ENCODE peak calls at places on chromosomes 12 and 14, in eight cellular contexts. S is NCI-H748 treated with DMSO at 0.1 percent for 48 hours; N is A549; F is retina; A is CD8-positive, alpha-beta T cell; B is tibial artery; I is stomach; L is AG08396. G is an unnamed sample.

GRCh38 chr12:85057370-85057963 is 21.3 kb downstream of the LRRIQ1 start:
- DNase-seq in S (peak), N (peak), F (no peak), A (no peak), B (peak), I (no peak), L (peak), G (no peak)

GRCh38 chr14:90368946-90369721 is 27.7 kb upstream of the CALM1 start:
- DNase-seq in S (peak), N (peak), F (no peak), A (no peak), B (no peak), I (no peak), L (no peak), G (peak)

GRCh38 chr12:132904718-132905328 is 17.4 kb upstream of the CHFR start:
- DNase-seq in S (no peak), N (no peak), F (peak), A (peak), B (peak), I (peak), L (peak), G (peak)

GRCh38 chr12:54970741-54971140 is 13.8 kb downstream of the TESPA1 start:
- DNase-seq in S (no peak), N (no peak), F (no peak), A (no peak), B (no peak), I (no peak), L (no peak), G (no peak)

GRCh38 chr14:96271421-96271762 is 15.4 kb downstream of the BDKRB1 start:
- DNase-seq in S (no peak), N (no peak), F (no peak), A (no peak), B (no peak), I (no peak), L (no peak), G (no peak)

GRCh38 chr12:31206038-31206670 is 119.8 kb downstream of the SINHCAF start:
- DNase-seq in S (no peak), N (no peak), F (no peak), A (no peak), B (no peak), I (no peak), L (peak), G (no peak)

GRCh38 chr12:12350868-12351463 is 924 bp upstream of the MANSC1 start:
- DNase-seq in S (no peak), N (peak), F (no peak), A (no peak), B (no peak), I (no peak), L (no peak), G (no peak)

GRCh38 chr12:95646781-95647184 is 95.5 kb upstream of the USP44 start:
- DNase-seq in S (no peak), N (no peak), F (no peak), A (no peak), B (no peak), I (no peak), L (peak), G (no peak)

GRCh38 chr14:35438910-35439713 is 34.6 kb upstream of the NFKBIA start:
- DNase-seq in S (peak), N (peak), F (peak), A (no peak), B (no peak), I (no peak), L (peak), G (no peak)

GRCh38 chr14:103855734-103856095 is 8.3 kb upstream of the PPP1R13B start:
- DNase-seq in S (no peak), N (no peak), F (no peak), A (no peak), B (no peak), I (no peak), L (no peak), G (no peak)

GRCh38 chr14:96660667-96661066 is 136.5 kb upstream of the VRK1 start:
- DNase-seq in S (no peak), N (no peak), F (no peak), A (no peak), B (no peak), I (no peak), L (no peak), G (no peak)

GRCh38 chr14:51677276-51677675 is 25.6 kb downstream of the FRMD6 start:
- DNase-seq in S (no peak), N (no peak), F (no peak), A (no peak), B (no peak), I (no peak), L (no peak), G (no peak)

GRCh38 chr12:20442322-20442721 is 74.0 kb downstream of the PDE3A start:
- DNase-seq in S (no peak), N (no peak), F (no peak), A (no peak), B (no peak), I (no peak), L (no peak), G (no peak)

GRCh38 chr12:68521321-68521839 is 89.3 kb upstream of the RAP1B start:
- DNase-seq in S (no peak), N (peak), F (no peak), A (no peak), B (no peak), I (no peak), L (peak), G (no peak)

GRCh38 chr12:66176525-66176924 is 6.7 kb upstream of the TMBIM4 start:
- DNase-seq in S (no peak), N (no peak), F (no peak), A (no peak), B (no peak), I (no peak), L (no peak), G (no peak)

GRCh38 chr12:72074956-72075355 is 136.3 kb downstream of the TPH2 start:
- DNase-seq in S (no peak), N (no peak), F (no peak), A (no peak), B (no peak), I (no peak), L (no peak), G (no peak)

GRCh38 chr12:80756875-80757274 is 40.2 kb downstream of the MYF5 start:
- DNase-seq in S (no peak), N (no peak), F (no peak), A (no peak), B (no peak), I (no peak), L (no peak), G (no peak)

GRCh38 chr14:95609398-95609990 is 74.6 kb downstream of the GLRX5 start:
- DNase-seq in S (peak), N (peak), F (peak), A (no peak), B (no peak), I (peak), L (peak), G (no peak)

GRCh38 chr12:51393676-51394545 is 2.7 kb upstream of the GALNT6 start:
- DNase-seq in S (no peak), N (no peak), F (no peak), A (no peak), B (no peak), I (no peak), L (peak), G (peak)

GRCh38 chr12:120649442-120650248 is 9.2 kb downstream of the CABP1 start:
- DNase-seq in S (no peak), N (no peak), F (peak), A (no peak), B (no peak), I (no peak), L (no peak), G (no peak)

GRCh38 chr12:99154264-99154982 is 493.1 kb upstream of the GARIN6 start:
- DNase-seq in S (no peak), N (no peak), F (peak), A (no peak), B (no peak), I (no peak), L (no peak), G (no peak)

GRCh38 chr12:132338781-132339180 is 9.4 kb upstream of the GALNT9 start:
- DNase-seq in S (no peak), N (no peak), F (no peak), A (no peak), B (no peak), I (no peak), L (no peak), G (no peak)

GRCh38 chr14:77000340-77001235 is 27.9 kb downstream of the IRF2BPL start:
- DNase-seq in S (no peak), N (no peak), F (peak), A (no peak), B (peak), I (peak), L (peak), G (no peak)

GRCh38 chr12:27539191-27539631 is 15.2 kb downstream of the PPFIBP1 start:
- DNase-seq in S (no peak), N (no peak), F (no peak), A (no peak), B (no peak), I (no peak), L (peak), G (no peak)

G was measured in central memory CD4-positive, alpha-beta T cell.